ENCODE peak calls at places on chromosomes 16 and 17, in ten cellular contexts. F, Z, C, Y, J, N, P, T, R and V are unnamed samples.

GRCh38 chr16:67165121-67166034 is 833 bp downstream of the HSF4 start:
- DNase-seq in F (no peak), Z (peak; percentile 73), C (no peak), Y (no peak), J (no peak), N (no peak), P (no peak), T (no peak), R (no peak), V (peak; percentile 70)

GRCh38 chr16:85553436-85554113 is 59.5 kb upstream of the GSE1 start:
- DNase-seq in F (peak; percentile 73), Z (peak; percentile 78), C (peak; percentile 69), Y (peak; percentile 41), J (peak; percentile 50), N (peak; percentile 73), P (peak; percentile 59), T (no peak), R (peak; percentile 48), V (no peak)

GRCh38 chr16:47986031-47986430 is 169.8 kb downstream of the ABCC12 start:
- DNase-seq in F (no peak), Z (no peak), C (no peak), Y (no peak), J (no peak), N (no peak), P (no peak), T (no peak), R (no peak), V (no peak)

GRCh38 chr17:17058304-17058703 is 16.0 kb downstream of the MPRIP start:
- DNase-seq in F (peak; percentile 23), Z (no peak), C (no peak), Y (no peak), J (no peak), N (no peak), P (no peak), T (no peak), R (no peak), V (no peak)

GRCh38 chr16:70437582-70438324 is 1.1 kb downstream of the ST3GAL2 start:
- DNase-seq in F (no peak), Z (peak; percentile 51), C (peak; percentile 52), Y (peak; percentile 34), J (peak; percentile 9), N (peak; percentile 34), P (no peak), T (peak; percentile 41), R (no peak), V (peak; percentile 48)

GRCh38 chr17:60102632-60103047 is 23.9 kb upstream of the HEATR6 start:
- DNase-seq in F (no peak), Z (no peak), C (peak; percentile 76), Y (no peak), J (no peak), N (no peak), P (no peak), T (no peak), R (no peak), V (no peak)

GRCh38 chr17:71168083-71168741 is 952.6 kb upstream of the SOX9 start:
- DNase-seq in F (no peak), Z (no peak), C (no peak), Y (no peak), J (no peak), N (no peak), P (no peak), T (no peak), R (no peak), V (no peak)

GRCh38 chr17:10278218-10278617 is 79.8 kb upstream of the GAS7 start:
- DNase-seq in F (no peak), Z (peak; percentile 37), C (no peak), Y (no peak), J (no peak), N (no peak), P (no peak), T (no peak), R (no peak), V (peak; percentile 61)

GRCh38 chr16:8673611-8674412 is 605 bp upstream of the ABAT start:
- DNase-seq in F (no peak), Z (peak; percentile 65), C (no peak), Y (no peak), J (no peak), N (no peak), P (no peak), T (no peak), R (no peak), V (peak; percentile 60)

GRCh38 chr16:53094013-53094630 is 39.3 kb downstream of the CHD9 start:
- DNase-seq in F (no peak), Z (no peak), C (no peak), Y (no peak), J (peak; percentile 23), N (peak; percentile 26), P (no peak), T (no peak), R (peak; percentile 90), V (no peak)

GRCh38 chr16:55871411-55872038 is 3.6 kb downstream of the CES5A start:
- DNase-seq in F (no peak), Z (no peak), C (no peak), Y (no peak), J (no peak), N (no peak), P (no peak), T (no peak), R (no peak), V (no peak)

GRCh38 chr16:17768257-17768656 is 297.5 kb upstream of the XYLT1 start:
- DNase-seq in F (no peak), Z (no peak), C (peak; percentile 70), Y (peak; percentile 60), J (no peak), N (no peak), P (no peak), T (no peak), R (no peak), V (no peak)

GRCh38 chr17:5822281-5823060 is 238.2 kb upstream of the NLRP1 start:
- DNase-seq in F (peak; percentile 20), Z (no peak), C (no peak), Y (no peak), J (no peak), N (no peak), P (no peak), T (no peak), R (no peak), V (no peak)

GRCh38 chr16:55501549-55502322 is 7.1 kb upstream of the LPCAT2 start:
- DNase-seq in F (peak; percentile 48), Z (peak; percentile 55), C (no peak), Y (no peak), J (peak; percentile 53), N (no peak), P (no peak), T (peak; percentile 60), R (no peak), V (peak; percentile 28)

GRCh38 chr17:77433385-77434135 is 292.8 kb downstream of the SEC14L1 start:
- DNase-seq in F (no peak), Z (no peak), C (peak; percentile 58), Y (no peak), J (no peak), N (no peak), P (no peak), T (peak; percentile 92), R (no peak), V (no peak)
- H3K79me2 ChIP-seq in F (peaks cover 3% of the 10 kb centered on the region), Z (peaks cover 70% of the 10 kb centered on the region), C (peaks cover 94% of the 10 kb centered on the region), Y (peaks cover 100% of the 10 kb centered on the region), J (peaks cover 98% of the 10 kb centered on the region), N (peaks cover 99% of the 10 kb centered on the region), P (peaks cover 90% of the 10 kb centered on the region), T (peaks cover 81% of the 10 kb centered on the region), R (peaks cover 99% of the 10 kb centered on the region), V (peaks cover 75% of the 10 kb centered on the region)

GRCh38 chr16:72902276-72902675 is 145.7 kb downstream of the ZFHX3 start:
- DNase-seq in F (no peak), Z (no peak), C (no peak), Y (no peak), J (no peak), N (no peak), P (no peak), T (no peak), R (no peak), V (no peak)
- H3K79me2 ChIP-seq in F (no peaks in the 10 kb centered on the region), Z (no peaks in the 10 kb centered on the region), C (peaks cover 1% of the 10 kb centered on the region), Y (no peaks in the 10 kb centered on the region), J (no peaks in the 10 kb centered on the region), N (no peaks in the 10 kb centered on the region), P (no peaks in the 10 kb centered on the region), T (peaks cover 36% of the 10 kb centered on the region), R (no peaks in the 10 kb centered on the region), V (no peaks in the 10 kb centered on the region)

DNA sequence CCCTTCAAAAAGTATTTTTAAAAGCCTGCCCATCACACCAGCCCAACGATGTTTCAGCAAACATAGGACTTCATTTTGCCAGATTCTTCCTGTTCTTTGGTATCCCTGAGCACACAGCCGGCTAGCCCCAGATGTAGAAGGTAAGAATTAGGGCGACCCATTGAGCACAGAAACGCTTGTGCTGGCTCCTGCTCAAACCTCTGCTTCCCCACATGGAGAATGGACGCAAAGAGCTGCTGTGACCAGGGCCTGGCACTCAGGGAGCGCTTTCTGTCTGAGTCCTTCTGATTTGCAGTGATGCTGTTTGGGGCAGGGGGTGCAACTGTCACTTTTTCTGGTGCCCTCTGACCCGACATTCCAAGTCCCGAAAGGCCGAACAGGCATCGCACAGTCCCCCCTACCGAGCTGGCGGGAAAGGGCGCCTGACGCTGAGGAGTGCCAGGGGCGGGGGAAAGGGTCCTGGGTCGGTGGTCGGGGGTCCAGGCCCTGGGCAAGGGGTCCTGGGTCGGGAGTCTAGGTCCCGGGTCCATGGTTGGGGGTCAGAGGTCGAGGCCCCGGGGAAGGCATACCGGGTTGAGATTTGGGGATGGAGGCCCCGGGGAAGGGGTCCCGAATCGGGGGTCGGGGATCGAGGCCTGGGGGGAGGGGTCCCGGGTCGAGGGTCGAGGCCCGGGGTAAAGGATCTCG is 930 bp downstream of the CHMP1A start:
- DNase-seq in F (no peak), Z (no peak), C (no peak), Y (no peak), J (no peak), N (no peak), P (no peak), T (no peak), R (no peak), V (peak; percentile 41)
- H3K79me2 ChIP-seq in F (peaks cover 5% of the 10 kb centered on the region), Z (peaks cover 49% of the 10 kb centered on the region), C (peaks cover 55% of the 10 kb centered on the region), Y (peaks cover 86% of the 10 kb centered on the region), J (peaks cover 58% of the 10 kb centered on the region), N (peaks cover 80% of the 10 kb centered on the region), P (peaks cover 91% of the 10 kb centered on the region), T (peaks cover 81% of the 10 kb centered on the region), R (peaks cover 37% of the 10 kb centered on the region), V (peaks cover 61% of the 10 kb centered on the region)

GRCh38 chr16:18800674-18801196 is 614 bp downstream of the ARL6IP1 start:
- DNase-seq in F (no peak), Z (peak; percentile 66), C (no peak), Y (no peak), J (no peak), N (no peak), P (no peak), T (no peak), R (no peak), V (peak; percentile 73)

GRCh38 chr16:18803569-18804462 is 2.5 kb upstream of the ARL6IP1 start:
- DNase-seq in F (no peak), Z (no peak), C (no peak), Y (no peak), J (peak; percentile 9), N (no peak), P (no peak), T (no peak), R (no peak), V (no peak)

GRCh38 chr16:18804540-18804939 is 3.2 kb upstream of the ARL6IP1 start:
- DNase-seq in F (peak; percentile 42), Z (peak; percentile 37), C (no peak), Y (no peak), J (no peak), N (no peak), P (no peak), T (no peak), R (no peak), V (peak; percentile 47)

GRCh38 chr16:18801197-18801972 is at the start of gene ARL6IP1:
- DNase-seq in F (peak; percentile 99), Z (peak; percentile 100), C (peak; percentile 100), Y (peak; percentile 99), J (peak; percentile 98), N (peak; percentile 99), P (peak; percentile 98), T (peak; percentile 97), R (peak; percentile 100), V (peak; percentile 100)

GRCh38 chr16:18802755-18803218 is 1.4 kb upstream of the ARL6IP1 start:
- DNase-seq in F (no peak), Z (no peak), C (no peak), Y (no peak), J (no peak), N (no peak), P (no peak), T (no peak), R (no peak), V (no peak)
- H3K79me2 ChIP-seq in F (peaks cover 22% of the 10 kb centered on the region), Z (peaks cover 39% of the 10 kb centered on the region), C (peaks cover 35% of the 10 kb centered on the region), Y (peaks cover 58% of the 10 kb centered on the region), J (peaks cover 41% of the 10 kb centered on the region), N (peaks cover 52% of the 10 kb centered on the region), P (peaks cover 42% of the 10 kb centered on the region), T (peaks cover 55% of the 10 kb centered on the region), R (peaks cover 35% of the 10 kb centered on the region), V (peaks cover 59% of the 10 kb centered on the region)